ENCODE peak calls at places on chromosome 1, in four cellular contexts. W, M, O and S are unnamed samples.

GRCh38 chr1:2229032-2229920 is 1.2 kb downstream of the SKI start:
- DNase-seq in M (no peak), O (peak; percentile 69), W (peak; percentile 46), S (peak; percentile 58)

GRCh38 chr1:90768098-90768497 is 51.0 kb upstream of the BARHL2 start:
- DNase-seq in M (no peak), O (no peak), W (no peak), S (no peak)

GRCh38 chr1:186997877-186998276 is 169.1 kb downstream of the PLA2G4A start:
- DNase-seq in M (no peak), O (no peak), W (no peak), S (no peak)

GRCh38 chr1:26391450-26391849 is 18.9 kb upstream of the ZNF683 start:
- DNase-seq in M (peak; percentile 25), O (peak; percentile 59), W (peak; percentile 38), S (peak; percentile 71)

GRCh38 chr1:234610061-234610581 is at the start of gene IRF2BP2:
- DNase-seq in O (peak; percentile 80), M (peak; percentile 81), W (peak; percentile 81), S (peak; percentile 84)

GRCh38 chr1:185896863-185897262 is 162.7 kb downstream of the HMCN1 start:
- DNase-seq in W (no peak), M (no peak), O (peak; percentile 40), S (no peak)

GRCh38 chr1:184555665-184556641 is 169.1 kb downstream of the C1orf21 start:
- DNase-seq in M (no peak), W (no peak), O (no peak), S (no peak)

GRCh38 chr1:27481994-27482620 is 7.9 kb downstream of the WASF2 start:
- DNase-seq in M (no peak), O (no peak), W (no peak), S (no peak)

GRCh38 chr1:147491098-147491497 is 50.2 kb upstream of the BCL9 start:
- DNase-seq in W (no peak), O (no peak), M (no peak), S (no peak)